ENCODE peak calls at places on chromosomes 3 and 15, in six cellular contexts. One of them, this sample, is unnamed.

GRCh38 chr15:51907136-51907862 is 64.3 kb downstream of the LEO1 start:
- DNase-seq in ovary: no peak
- DNase-seq in sigmoid colon: no peak
- DNase-seq in transverse colon: peak
- DNase-seq in esophagus muscularis mucosa: no peak
- DNase-seq in A549: peak
- DNase-seq in this sample: no peak

GRCh38 chr15:29528276-29528675 is 258.7 kb upstream of the NSMCE3 start:
- DNase-seq in ovary: no peak
- DNase-seq in sigmoid colon: no peak
- DNase-seq in transverse colon: no peak
- DNase-seq in esophagus muscularis mucosa: no peak
- DNase-seq in A549: no peak
- DNase-seq in this sample: no peak

GRCh38 chr3:18751514-18751913 is 326.4 kb upstream of the SATB1 start:
- DNase-seq in ovary: no peak
- DNase-seq in sigmoid colon: no peak
- DNase-seq in transverse colon: no peak
- DNase-seq in esophagus muscularis mucosa: no peak
- DNase-seq in A549: no peak
- DNase-seq in this sample: no peak

GRCh38 chr15:56244237-56244810 is 645 bp upstream of the RFX7 start:
- DNase-seq in ovary: peak
- DNase-seq in sigmoid colon: peak
- DNase-seq in transverse colon: peak
- DNase-seq in esophagus muscularis mucosa: peak
- DNase-seq in A549: peak
- DNase-seq in this sample: peak

GRCh38 chr3:186339180-186339912 is 22.7 kb downstream of the DGKG start:
- DNase-seq in ovary: no peak
- DNase-seq in sigmoid colon: no peak
- DNase-seq in transverse colon: no peak
- DNase-seq in esophagus muscularis mucosa: no peak
- DNase-seq in A549: no peak
- DNase-seq in this sample: no peak

GRCh38 chr3:94937980-94938379 is 875.1 kb downstream of the NSUN3 start:
- DNase-seq in ovary: no peak
- DNase-seq in sigmoid colon: no peak
- DNase-seq in transverse colon: no peak
- DNase-seq in esophagus muscularis mucosa: no peak
- DNase-seq in A549: no peak
- DNase-seq in this sample: no peak

GRCh38 chr3:138434875-138435772 is 708 bp downstream of the ESYT3 start:
- DNase-seq in ovary: no peak
- DNase-seq in sigmoid colon: no peak
- DNase-seq in transverse colon: no peak
- DNase-seq in esophagus muscularis mucosa: no peak
- DNase-seq in A549: peak
- DNase-seq in this sample: no peak

GRCh38 chr3:123792473-123793201 is 91.5 kb downstream of the MYLK start:
- DNase-seq in ovary: no peak
- DNase-seq in sigmoid colon: no peak
- DNase-seq in transverse colon: no peak
- DNase-seq in esophagus muscularis mucosa: peak
- DNase-seq in A549: no peak
- DNase-seq in this sample: no peak

GRCh38 chr3:138186216-138186615 is 885 bp upstream of the ARMC8 start:
- DNase-seq in ovary: no peak
- DNase-seq in sigmoid colon: no peak
- DNase-seq in transverse colon: no peak
- DNase-seq in esophagus muscularis mucosa: no peak
- DNase-seq in A549: peak
- DNase-seq in this sample: no peak

GRCh38 chr15:73617310-73617709 is 15.9 kb downstream of the NPTN start:
- DNase-seq in ovary: no peak
- DNase-seq in sigmoid colon: no peak
- DNase-seq in transverse colon: no peak
- DNase-seq in esophagus muscularis mucosa: no peak
- DNase-seq in A549: no peak
- DNase-seq in this sample: no peak

GRCh38 chr15:53693729-53694533 is 65.5 kb downstream of the WDR72 start:
- DNase-seq in ovary: peak
- DNase-seq in sigmoid colon: peak
- DNase-seq in transverse colon: peak
- DNase-seq in esophagus muscularis mucosa: no peak
- DNase-seq in A549: no peak
- DNase-seq in this sample: no peak

GRCh38 chr3:127121221-127121647 is 71.7 kb upstream of the PRR23E start:
- DNase-seq in ovary: no peak
- DNase-seq in sigmoid colon: no peak
- DNase-seq in transverse colon: no peak
- DNase-seq in esophagus muscularis mucosa: no peak
- DNase-seq in A549: no peak
- DNase-seq in this sample: no peak

GRCh38 chr3:128273841-128274573 is 120.7 kb downstream of the EEFSEC start:
- DNase-seq in ovary: no peak
- DNase-seq in sigmoid colon: no peak
- DNase-seq in transverse colon: no peak
- DNase-seq in esophagus muscularis mucosa: peak
- DNase-seq in A549: no peak
- DNase-seq in this sample: no peak

GRCh38 chr3:108662141-108662738 is 72.7 kb downstream of the DZIP3 start:
- DNase-seq in ovary: no peak
- DNase-seq in sigmoid colon: no peak
- DNase-seq in transverse colon: no peak
- DNase-seq in esophagus muscularis mucosa: no peak
- DNase-seq in A549: peak
- DNase-seq in this sample: peak

GRCh38 chr3:36769926-36770325 is 5.6 kb upstream of the DCLK3 start:
- DNase-seq in ovary: no peak
- DNase-seq in sigmoid colon: no peak
- DNase-seq in transverse colon: no peak
- DNase-seq in esophagus muscularis mucosa: no peak
- DNase-seq in A549: no peak
- DNase-seq in this sample: no peak

GRCh38 chr3:149388001-149388435 is 10.6 kb upstream of the TM4SF1 start:
- DNase-seq in ovary: no peak
- DNase-seq in sigmoid colon: no peak
- DNase-seq in transverse colon: no peak
- DNase-seq in esophagus muscularis mucosa: no peak
- DNase-seq in A549: peak
- DNase-seq in this sample: no peak

GRCh38 chr15:33104276-33104675 is 90.2 kb downstream of the FMN1 start:
- DNase-seq in ovary: no peak
- DNase-seq in sigmoid colon: no peak
- DNase-seq in transverse colon: no peak
- DNase-seq in esophagus muscularis mucosa: no peak
- DNase-seq in A549: no peak
- DNase-seq in this sample: no peak

GRCh38 chr3:72160351-72160750 is 375.4 kb upstream of the PROK2 start:
- DNase-seq in ovary: no peak
- DNase-seq in sigmoid colon: no peak
- DNase-seq in transverse colon: no peak
- DNase-seq in esophagus muscularis mucosa: no peak
- DNase-seq in A549: no peak
- DNase-seq in this sample: no peak

GRCh38 chr3:124516333-124516732 is 213.9 kb upstream of the UMPS start:
- DNase-seq in ovary: no peak
- DNase-seq in sigmoid colon: no peak
- DNase-seq in transverse colon: no peak
- DNase-seq in esophagus muscularis mucosa: no peak
- DNase-seq in A549: no peak
- DNase-seq in this sample: no peak

GRCh38 chr3:135896613-135897012 is 68.9 kb upstream of the PPP2R3A start:
- DNase-seq in ovary: no peak
- DNase-seq in sigmoid colon: no peak
- DNase-seq in transverse colon: no peak
- DNase-seq in esophagus muscularis mucosa: no peak
- DNase-seq in A549: no peak
- DNase-seq in this sample: no peak

GRCh38 chr15:52008698-52009434 is 10.2 kb upstream of the MAPK6 start:
- DNase-seq in ovary: no peak
- DNase-seq in sigmoid colon: no peak
- DNase-seq in transverse colon: no peak
- DNase-seq in esophagus muscularis mucosa: no peak
- DNase-seq in A549: peak
- DNase-seq in this sample: no peak

GRCh38 chr3:54193093-54193492 is 70.7 kb downstream of the CACNA2D3 start:
- DNase-seq in ovary: no peak
- DNase-seq in sigmoid colon: no peak
- DNase-seq in transverse colon: no peak
- DNase-seq in esophagus muscularis mucosa: no peak
- DNase-seq in A549: no peak
- DNase-seq in this sample: no peak

GRCh38 chr3:183149915-183150825 is 12.4 kb downstream of the LAMP3 start:
- DNase-seq in ovary: no peak
- DNase-seq in sigmoid colon: no peak
- DNase-seq in transverse colon: no peak
- DNase-seq in esophagus muscularis mucosa: no peak
- DNase-seq in A549: no peak
- DNase-seq in this sample: no peak

GRCh38 chr3:39907981-39908380 is 98.6 kb downstream of the MYRIP start:
- DNase-seq in ovary: peak
- DNase-seq in sigmoid colon: no peak
- DNase-seq in transverse colon: peak
- DNase-seq in esophagus muscularis mucosa: no peak
- DNase-seq in A549: no peak
- DNase-seq in this sample: no peak

GRCh38 chr15:81959196-81959595 is 86.6 kb downstream of the MEX3B start:
- DNase-seq in ovary: no peak
- DNase-seq in sigmoid colon: no peak
- DNase-seq in transverse colon: no peak
- DNase-seq in esophagus muscularis mucosa: no peak
- DNase-seq in A549: no peak
- DNase-seq in this sample: no peak

GRCh38 chr3:70433091-70433490 is 120.7 kb upstream of the MDFIC2 start:
- DNase-seq in ovary: no peak
- DNase-seq in sigmoid colon: no peak
- DNase-seq in transverse colon: no peak
- DNase-seq in esophagus muscularis mucosa: no peak
- DNase-seq in A549: no peak
- DNase-seq in this sample: no peak

GRCh38 chr3:113614402-113614801 is 82.0 kb downstream of the USF3 start:
- DNase-seq in ovary: no peak
- DNase-seq in sigmoid colon: peak
- DNase-seq in transverse colon: no peak
- DNase-seq in esophagus muscularis mucosa: no peak
- DNase-seq in A549: no peak
- DNase-seq in this sample: peak

GRCh38 chr3:101533603-101533968 is 20.6 kb upstream of the SENP7 start:
- DNase-seq in ovary: no peak
- DNase-seq in sigmoid colon: no peak
- DNase-seq in transverse colon: no peak
- DNase-seq in esophagus muscularis mucosa: no peak
- DNase-seq in A549: no peak
- DNase-seq in this sample: no peak

GRCh38 chr15:92928351-92928750 is 28.2 kb downstream of the CHD2 start:
- DNase-seq in ovary: no peak
- DNase-seq in sigmoid colon: no peak
- DNase-seq in transverse colon: no peak
- DNase-seq in esophagus muscularis mucosa: no peak
- DNase-seq in A549: no peak
- DNase-seq in this sample: no peak

GRCh38 chr3:38658886-38659285 is 9.4 kb upstream of the SCN5A start:
- DNase-seq in ovary: no peak
- DNase-seq in sigmoid colon: peak
- DNase-seq in transverse colon: no peak
- DNase-seq in esophagus muscularis mucosa: peak
- DNase-seq in A549: no peak
- DNase-seq in this sample: no peak

GRCh38 chr3:184715943-184716651 is 4.2 kb upstream of the MAGEF1 start:
- DNase-seq in ovary: no peak
- DNase-seq in sigmoid colon: no peak
- DNase-seq in transverse colon: no peak
- DNase-seq in esophagus muscularis mucosa: no peak
- DNase-seq in A549: no peak
- DNase-seq in this sample: no peak

DNA sequence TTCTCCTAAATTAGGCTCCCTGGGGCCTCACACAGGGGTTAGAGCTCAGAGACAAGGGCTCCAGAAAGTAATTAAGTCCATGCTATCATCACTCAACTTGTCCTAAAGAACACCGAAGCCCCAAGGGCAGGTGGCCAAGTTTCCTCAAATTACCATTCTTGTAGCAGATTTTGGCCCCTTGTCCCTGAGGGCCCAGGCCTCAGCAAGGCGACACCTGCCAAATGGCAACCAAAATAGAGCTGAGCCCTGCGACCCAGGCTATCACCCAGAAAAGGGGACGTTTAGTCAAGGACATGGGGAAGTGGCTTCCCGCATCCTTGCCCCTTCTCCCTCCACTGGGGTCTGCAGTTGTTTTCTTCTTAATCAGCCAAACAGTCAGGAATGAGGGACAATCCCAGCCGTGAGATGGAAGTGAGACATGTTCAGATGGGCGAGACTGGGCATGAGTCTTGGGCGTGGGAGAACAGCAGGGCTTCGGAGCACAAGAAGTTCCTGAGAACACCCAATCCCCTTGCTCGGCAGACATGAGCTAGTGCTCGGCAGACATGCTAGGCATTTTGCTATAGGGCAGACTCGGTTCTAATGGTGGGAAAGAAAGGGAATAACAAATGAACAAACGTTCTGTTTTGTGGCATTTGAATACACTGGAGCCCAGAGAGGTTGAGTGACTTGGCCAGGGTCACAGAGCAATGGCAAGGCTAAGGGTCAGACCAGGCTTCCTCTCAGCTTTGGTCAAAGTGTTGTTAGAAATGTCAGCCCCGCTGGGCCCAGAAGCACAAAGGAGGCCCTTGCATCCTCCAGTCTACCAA is 47.7 kb downstream of the SSUH2 start:
- DNase-seq in ovary: no peak
- DNase-seq in sigmoid colon: no peak
- DNase-seq in transverse colon: no peak
- DNase-seq in esophagus muscularis mucosa: no peak
- DNase-seq in A549: no peak
- DNase-seq in this sample: no peak
- TF ChIP-seq EP300 in ovary: no peak
- TF ChIP-seq EP300 in sigmoid colon: no peak
- TF ChIP-seq EP300 in transverse colon: no peak
- TF ChIP-seq EP300 in esophagus muscularis mucosa: no peak
- TF ChIP-seq EP300 in A549: no peak
- TF ChIP-seq EP300 in this sample: no peak

GRCh38 chr3:195270350-195271115 is 426 bp downstream of the XXYLT1 start:
- DNase-seq in ovary: peak
- DNase-seq in sigmoid colon: peak
- DNase-seq in transverse colon: peak
- DNase-seq in esophagus muscularis mucosa: peak
- DNase-seq in A549: peak
- DNase-seq in this sample: peak
- H3K4me3 ChIP-seq in ovary: peak
- H3K4me3 ChIP-seq in sigmoid colon: peak
- H3K4me3 ChIP-seq in transverse colon: peak
- H3K4me3 ChIP-seq in esophagus muscularis mucosa: peak
- H3K4me3 ChIP-seq in A549: peak
- H3K4me3 ChIP-seq in this sample: peak

GRCh38 chr3:170778240-170779217 is 91.5 kb downstream of the RPL22L1 start:
- DNase-seq in ovary: no peak
- DNase-seq in sigmoid colon: no peak
- DNase-seq in transverse colon: no peak
- DNase-seq in esophagus muscularis mucosa: no peak
- DNase-seq in A549: no peak
- DNase-seq in this sample: no peak
- TF ChIP-seq EP300 in ovary: no peak
- TF ChIP-seq EP300 in sigmoid colon: no peak
- TF ChIP-seq EP300 in transverse colon: no peak
- TF ChIP-seq EP300 in esophagus muscularis mucosa: no peak
- TF ChIP-seq EP300 in A549: no peak
- TF ChIP-seq EP300 in this sample: no peak

GRCh38 chr3:161222662-161223061 is 1.6 kb downstream of the NMD3 start:
- DNase-seq in ovary: no peak
- DNase-seq in sigmoid colon: no peak
- DNase-seq in transverse colon: no peak
- DNase-seq in esophagus muscularis mucosa: no peak
- DNase-seq in A549: no peak
- DNase-seq in this sample: no peak
- H3K4me3 ChIP-seq in ovary: peak
- H3K4me3 ChIP-seq in sigmoid colon: no peak
- H3K4me3 ChIP-seq in transverse colon: no peak
- H3K4me3 ChIP-seq in esophagus muscularis mucosa: peak
- H3K4me3 ChIP-seq in A549: peak
- H3K4me3 ChIP-seq in this sample: peak

This sample was measured in tibial nerve.